ENCODE peak calls at places on chromosomes 4 and X, in six cellular contexts. O, Z, W, D, N and X are unnamed samples.

GRCh38 chr4:48777739-48778138 is 2.3 kb downstream of the FRYL start:
- DNase-seq in O (no peak), Z (no peak), W (no peak), D (no peak), N (no peak), X (no peak)

GRCh38 chr4:184806246-184806550 is 19.6 kb downstream of the ACSL1 start:
- DNase-seq in O (no peak), Z (no peak), W (no peak), D (no peak), N (no peak), X (no peak)

GRCh38 chrX:46912098-46912672 is at the start of gene JADE3:
- DNase-seq in O (peak), Z (no peak), W (no peak), D (no peak), N (peak), X (peak)

GRCh38 chrX:153774576-153775292 is 6.1 kb upstream of the SRPK3 start:
- DNase-seq in O (no peak), Z (no peak), W (no peak), D (no peak), N (peak), X (no peak)

GRCh38 chrX:46649421-46650260 is 76.1 kb downstream of the CHST7 start:
- DNase-seq in O (no peak), Z (no peak), W (no peak), D (no peak), N (peak), X (no peak)

GRCh38 chr4:120809518-120809917 is 113.0 kb downstream of the PRDM5 start:
- DNase-seq in O (no peak), Z (no peak), W (no peak), D (no peak), N (no peak), X (no peak)

GRCh38 chrX:19617550-19617949 is 102.2 kb upstream of the MAP3K15 start:
- DNase-seq in O (no peak), Z (no peak), W (no peak), D (no peak), N (no peak), X (no peak)

GRCh38 chr4:126018274-126018673 is 703.5 kb downstream of the FAT4 start:
- DNase-seq in O (no peak), Z (no peak), W (no peak), D (no peak), N (no peak), X (no peak)